ENCODE peak calls at places on chromosomes 1 and 21, in eight cellular contexts. One of them, this sample, is unnamed.

GRCh38 chr21:17671733-17672132 is 59.0 kb upstream of the BTG3 start:
- DNase-seq in IMR-90: no peak
- DNase-seq in cardiac fibroblast: no peak
- DNase-seq in bronchial epithelial cell: no peak
- DNase-seq in kidney epithelial cell: no peak
- DNase-seq in endothelial cell of umbilical vein: no peak
- DNase-seq in fibroblast of pulmonary artery: no peak
- DNase-seq in heart right ventricle: no peak
- DNase-seq in this sample: no peak

GRCh38 chr1:175870217-175870616 is 126.8 kb upstream of the TNR start:
- DNase-seq in heart right ventricle: no peak
- DNase-seq in fibroblast of pulmonary artery: no peak
- DNase-seq in bronchial epithelial cell: no peak
- DNase-seq in IMR-90: no peak
- DNase-seq in cardiac fibroblast: no peak
- DNase-seq in kidney epithelial cell: no peak
- DNase-seq in endothelial cell of umbilical vein: no peak
- DNase-seq in this sample: no peak

GRCh38 chr1:232880354-232880753 is 70.1 kb upstream of the NTPCR start:
- DNase-seq in fibroblast of pulmonary artery: peak; percentile 46
- DNase-seq in IMR-90: peak; percentile 29
- DNase-seq in bronchial epithelial cell: peak; percentile 52
- DNase-seq in kidney epithelial cell: no peak
- DNase-seq in heart right ventricle: no peak
- DNase-seq in endothelial cell of umbilical vein: peak; percentile 26
- DNase-seq in cardiac fibroblast: peak; percentile 56
- DNase-seq in this sample: peak; percentile 74

GRCh38 chr1:178653091-178653490 is 72.0 kb upstream of the RALGPS2 start:
- DNase-seq in fibroblast of pulmonary artery: no peak
- DNase-seq in heart right ventricle: no peak
- DNase-seq in IMR-90: peak; percentile 49
- DNase-seq in cardiac fibroblast: no peak
- DNase-seq in bronchial epithelial cell: peak; percentile 91
- DNase-seq in kidney epithelial cell: no peak
- DNase-seq in endothelial cell of umbilical vein: no peak
- DNase-seq in this sample: no peak

GRCh38 chr1:28508435-28508754 is 2.6 kb downstream of the RCC1 start:
- DNase-seq in endothelial cell of umbilical vein: no peak
- DNase-seq in heart right ventricle: no peak
- DNase-seq in IMR-90: no peak
- DNase-seq in bronchial epithelial cell: peak; percentile 11
- DNase-seq in cardiac fibroblast: no peak
- DNase-seq in fibroblast of pulmonary artery: no peak
- DNase-seq in kidney epithelial cell: no peak
- DNase-seq in this sample: peak; percentile 14

GRCh38 chr1:219699870-219700269 is 87.0 kb upstream of the ZC3H11B start:
- DNase-seq in IMR-90: peak; percentile 74
- DNase-seq in endothelial cell of umbilical vein: no peak
- DNase-seq in heart right ventricle: no peak
- DNase-seq in fibroblast of pulmonary artery: peak; percentile 94
- DNase-seq in bronchial epithelial cell: peak; percentile 73
- DNase-seq in kidney epithelial cell: peak; percentile 44
- DNase-seq in cardiac fibroblast: peak; percentile 91
- DNase-seq in this sample: peak; percentile 93

GRCh38 chr1:106907795-106908194 is 148.7 kb upstream of the PRMT6 start:
- DNase-seq in fibroblast of pulmonary artery: no peak
- DNase-seq in heart right ventricle: no peak
- DNase-seq in bronchial epithelial cell: no peak
- DNase-seq in IMR-90: no peak
- DNase-seq in endothelial cell of umbilical vein: no peak
- DNase-seq in cardiac fibroblast: no peak
- DNase-seq in kidney epithelial cell: no peak
- DNase-seq in this sample: no peak

GRCh38 chr1:64357376-64357775 is 112.6 kb upstream of the CACHD1 start:
- DNase-seq in fibroblast of pulmonary artery: no peak
- DNase-seq in endothelial cell of umbilical vein: no peak
- DNase-seq in bronchial epithelial cell: no peak
- DNase-seq in kidney epithelial cell: no peak
- DNase-seq in cardiac fibroblast: no peak
- DNase-seq in IMR-90: no peak
- DNase-seq in heart right ventricle: no peak
- DNase-seq in this sample: no peak

GRCh38 chr1:31460027-31460426 is 47.0 kb downstream of the SERINC2 start:
- DNase-seq in endothelial cell of umbilical vein: no peak
- DNase-seq in cardiac fibroblast: peak; percentile 45
- DNase-seq in IMR-90: peak; percentile 28
- DNase-seq in kidney epithelial cell: no peak
- DNase-seq in fibroblast of pulmonary artery: peak; percentile 42
- DNase-seq in bronchial epithelial cell: no peak
- DNase-seq in heart right ventricle: no peak
- DNase-seq in this sample: peak; percentile 49

GRCh38 chr1:40076895-40077312 is 20.1 kb downstream of the PPT1 start:
- DNase-seq in heart right ventricle: no peak
- DNase-seq in kidney epithelial cell: no peak
- DNase-seq in IMR-90: peak; percentile 90
- DNase-seq in cardiac fibroblast: peak; percentile 92
- DNase-seq in bronchial epithelial cell: peak; percentile 70
- DNase-seq in fibroblast of pulmonary artery: peak; percentile 92
- DNase-seq in endothelial cell of umbilical vein: no peak
- DNase-seq in this sample: peak; percentile 79

GRCh38 chr1:169610858-169611257 is 19.1 kb downstream of the SELP start:
- DNase-seq in IMR-90: no peak
- DNase-seq in endothelial cell of umbilical vein: no peak
- DNase-seq in kidney epithelial cell: no peak
- DNase-seq in bronchial epithelial cell: no peak
- DNase-seq in cardiac fibroblast: no peak
- DNase-seq in fibroblast of pulmonary artery: no peak
- DNase-seq in heart right ventricle: no peak
- DNase-seq in this sample: no peak

GRCh38 chr1:10511494-10511885 is 36.7 kb downstream of the PEX14 start:
- DNase-seq in kidney epithelial cell: no peak
- DNase-seq in endothelial cell of umbilical vein: no peak
- DNase-seq in fibroblast of pulmonary artery: no peak
- DNase-seq in heart right ventricle: no peak
- DNase-seq in cardiac fibroblast: no peak
- DNase-seq in bronchial epithelial cell: no peak
- DNase-seq in IMR-90: no peak
- DNase-seq in this sample: no peak

GRCh38 chr1:10513199-10513598 is 38.4 kb downstream of the PEX14 start:
- DNase-seq in endothelial cell of umbilical vein: no peak
- DNase-seq in IMR-90: no peak
- DNase-seq in cardiac fibroblast: no peak
- DNase-seq in heart right ventricle: no peak
- DNase-seq in kidney epithelial cell: no peak
- DNase-seq in bronchial epithelial cell: no peak
- DNase-seq in fibroblast of pulmonary artery: no peak
- DNase-seq in this sample: no peak

GRCh38 chr1:10509823-10510509 is 35.2 kb downstream of the PEX14 start:
- DNase-seq in fibroblast of pulmonary artery: no peak
- DNase-seq in cardiac fibroblast: no peak
- DNase-seq in heart right ventricle: no peak
- DNase-seq in endothelial cell of umbilical vein: no peak
- DNase-seq in kidney epithelial cell: no peak
- DNase-seq in IMR-90: no peak
- DNase-seq in bronchial epithelial cell: no peak
- DNase-seq in this sample: no peak

GRCh38 chr1:10508511-10508951 is 33.8 kb downstream of the PEX14 start:
- DNase-seq in heart right ventricle: no peak
- DNase-seq in IMR-90: peak; percentile 57
- DNase-seq in bronchial epithelial cell: no peak
- DNase-seq in fibroblast of pulmonary artery: no peak
- DNase-seq in endothelial cell of umbilical vein: no peak
- DNase-seq in cardiac fibroblast: no peak
- DNase-seq in kidney epithelial cell: peak; percentile 75
- DNase-seq in this sample: peak; percentile 24

DNA sequence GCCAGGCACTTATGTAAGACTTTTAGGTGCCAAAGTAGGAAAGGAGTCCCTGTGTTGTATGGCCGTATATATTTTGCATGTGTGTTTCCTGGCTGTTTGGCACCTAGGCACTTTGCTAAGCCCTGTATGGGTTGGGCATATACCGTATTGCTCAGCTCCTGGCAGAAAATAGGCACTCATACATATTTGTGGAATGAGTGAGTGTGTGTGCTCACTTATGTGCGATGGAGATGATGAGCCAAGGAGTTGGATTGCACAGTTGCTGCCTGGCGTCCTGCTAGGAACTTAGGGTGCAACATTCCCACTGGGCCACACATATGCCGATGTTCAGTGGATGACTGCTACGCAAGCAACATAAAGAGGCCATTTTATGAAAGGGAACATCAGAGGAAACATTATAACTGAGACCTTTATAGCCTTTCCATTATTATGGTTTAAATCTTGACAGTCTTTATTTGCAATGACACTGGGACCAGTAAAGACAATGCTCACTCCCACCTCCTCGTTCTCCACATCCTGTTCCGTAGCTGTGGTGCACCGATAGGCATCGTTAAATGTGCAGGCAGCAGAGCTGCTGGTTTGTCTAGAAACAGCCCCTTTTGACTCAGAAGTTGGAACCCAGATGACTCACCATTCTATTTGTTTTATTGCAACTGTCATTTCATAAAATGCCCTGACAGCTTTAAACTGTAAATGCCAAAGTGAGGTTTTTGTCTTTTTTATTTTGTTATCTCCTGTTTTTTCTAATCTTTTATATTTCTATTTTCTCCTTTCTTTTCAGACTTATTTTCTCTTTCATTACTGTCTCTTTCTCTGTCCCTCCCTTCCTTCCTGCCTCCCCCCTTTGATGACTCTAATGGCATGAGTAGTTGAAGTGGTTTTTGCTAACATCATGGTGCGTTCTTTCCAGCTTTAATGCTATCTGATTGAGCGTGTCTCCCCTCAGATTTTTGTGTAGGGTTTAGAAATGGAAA is 36.1 kb downstream of the PEX14 start:
- DNase-seq in IMR-90: peak; percentile 94
- DNase-seq in bronchial epithelial cell: peak; percentile 96
- DNase-seq in fibroblast of pulmonary artery: peak; percentile 80
- DNase-seq in heart right ventricle: no peak
- DNase-seq in kidney epithelial cell: peak; percentile 70
- DNase-seq in endothelial cell of umbilical vein: peak; percentile 87
- DNase-seq in cardiac fibroblast: peak; percentile 76
- DNase-seq in this sample: peak; percentile 79
- H3K4me3 ChIP-seq in IMR-90: peak overlapping the region; percentile 11
- H3K4me3 ChIP-seq in bronchial epithelial cell: no peak overlapping the region
- H3K4me3 ChIP-seq in fibroblast of pulmonary artery: peak overlapping the region; percentile 13
- H3K4me3 ChIP-seq in heart right ventricle: no peak overlapping the region
- H3K4me3 ChIP-seq in kidney epithelial cell: no peak overlapping the region
- H3K4me3 ChIP-seq in endothelial cell of umbilical vein: no peak overlapping the region
- H3K4me3 ChIP-seq in cardiac fibroblast: peak overlapping the region; percentile 18
- H3K4me3 ChIP-seq in this sample: no peak overlapping the region

DNA sequence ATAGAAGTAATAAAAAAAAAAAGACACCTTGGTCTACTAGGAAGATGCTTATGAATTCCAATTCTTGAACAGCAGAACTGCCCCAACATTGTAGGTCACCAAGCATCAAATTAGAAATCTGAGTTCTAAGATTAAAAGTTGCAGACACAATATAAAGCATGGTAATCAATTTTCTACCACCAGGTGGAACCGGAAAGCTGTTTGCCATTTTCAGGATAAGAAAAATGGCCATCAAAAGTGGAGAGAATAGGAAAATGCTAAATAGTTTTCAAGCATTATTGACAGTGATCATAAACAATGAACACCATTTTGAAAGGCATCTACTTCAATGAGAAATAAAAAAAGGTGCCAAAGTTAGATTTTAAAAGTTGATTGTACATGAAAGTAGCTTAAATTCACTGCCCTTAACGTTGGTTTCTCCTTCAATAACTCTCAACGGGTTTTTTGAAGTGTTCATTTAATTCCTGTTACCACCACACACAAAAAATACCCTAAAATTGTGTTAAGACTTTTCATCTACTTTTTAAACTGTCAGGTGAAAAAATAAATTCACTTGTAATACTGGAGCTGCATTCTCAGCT is 252.9 kb downstream of the KCNT2 start:
- DNase-seq in IMR-90: peak; percentile 25
- DNase-seq in heart right ventricle: no peak
- DNase-seq in fibroblast of pulmonary artery: peak; percentile 69
- DNase-seq in endothelial cell of umbilical vein: peak; percentile 64
- DNase-seq in bronchial epithelial cell: peak; percentile 37
- DNase-seq in cardiac fibroblast: peak; percentile 62
- DNase-seq in kidney epithelial cell: no peak
- DNase-seq in this sample: peak; percentile 73
- TF ChIP-seq CTCF in IMR-90: peak; percentile 61
- TF ChIP-seq CTCF in heart right ventricle: no peak
- TF ChIP-seq CTCF in fibroblast of pulmonary artery: peak; percentile 68
- TF ChIP-seq CTCF in endothelial cell of umbilical vein: peak; percentile 38
- TF ChIP-seq CTCF in bronchial epithelial cell: peak; percentile 38
- TF ChIP-seq CTCF in cardiac fibroblast: peak; percentile 48
- TF ChIP-seq CTCF in kidney epithelial cell: peak; percentile 52
- TF ChIP-seq CTCF in this sample: peak; percentile 69

DNA sequence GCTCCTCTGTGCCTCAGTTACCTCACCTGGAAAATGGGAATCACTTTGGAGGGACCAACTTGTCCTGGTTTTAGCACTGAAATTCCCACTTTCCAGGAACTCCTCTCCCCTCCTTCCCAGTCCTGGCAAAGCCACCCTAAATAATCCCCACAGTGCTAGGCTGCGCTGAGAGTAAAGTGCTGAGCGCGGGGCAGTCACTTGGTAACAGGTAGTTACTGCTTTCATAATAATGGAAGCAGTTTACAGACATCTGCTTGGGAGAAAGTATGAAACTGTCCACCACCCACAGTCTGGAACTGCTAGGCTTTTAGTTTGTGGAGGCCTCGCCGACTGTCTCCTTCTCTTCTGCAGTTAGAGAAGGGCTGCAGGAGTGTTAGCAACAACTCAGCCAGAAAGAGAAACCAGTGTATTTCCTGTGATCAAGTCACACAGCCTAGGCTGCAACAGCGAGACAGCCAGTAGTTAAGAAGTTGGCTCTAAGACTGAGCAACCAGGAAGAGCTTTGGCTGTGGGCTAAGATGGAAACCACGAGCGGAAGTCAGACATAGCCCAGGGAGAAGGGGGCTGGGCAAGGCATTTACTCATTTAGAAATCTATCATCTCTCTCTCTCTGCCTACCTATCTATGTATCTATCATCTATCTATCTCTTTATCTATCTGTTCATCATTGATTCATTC is 30.8 kb upstream of the ABCG1 start:
- DNase-seq in cardiac fibroblast: peak; percentile 55
- DNase-seq in bronchial epithelial cell: no peak
- DNase-seq in fibroblast of pulmonary artery: peak; percentile 43
- DNase-seq in heart right ventricle: peak; percentile 46
- DNase-seq in IMR-90: no peak
- DNase-seq in endothelial cell of umbilical vein: no peak
- DNase-seq in kidney epithelial cell: no peak
- DNase-seq in this sample: peak; percentile 36
- H3K4me3 ChIP-seq in cardiac fibroblast: no peak overlapping the region
- H3K4me3 ChIP-seq in bronchial epithelial cell: no peak overlapping the region
- H3K4me3 ChIP-seq in fibroblast of pulmonary artery: no peak overlapping the region
- H3K4me3 ChIP-seq in heart right ventricle: no peak overlapping the region
- H3K4me3 ChIP-seq in IMR-90: no peak overlapping the region
- H3K4me3 ChIP-seq in endothelial cell of umbilical vein: no peak overlapping the region
- H3K4me3 ChIP-seq in kidney epithelial cell: no peak overlapping the region
- H3K4me3 ChIP-seq in this sample: no peak overlapping the region

DNA sequence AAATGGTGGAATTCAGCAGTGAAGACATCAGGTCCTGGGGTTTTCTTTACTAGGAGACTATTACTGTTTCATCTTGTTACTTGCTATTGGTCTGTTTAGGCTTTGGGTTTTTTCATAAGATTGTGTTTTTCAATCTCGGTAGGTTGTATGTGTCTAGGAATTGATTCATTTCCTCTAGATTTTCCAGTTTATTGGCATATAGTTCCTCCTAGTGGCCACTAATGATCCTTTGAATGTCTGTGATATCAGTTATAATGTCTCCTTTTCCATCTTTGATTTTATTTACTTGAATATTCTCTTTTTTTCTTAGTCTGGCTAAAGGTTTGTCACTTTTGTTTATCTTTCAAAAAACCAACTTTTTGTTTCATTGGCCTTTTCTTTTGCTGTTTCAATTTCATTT is 233.0 kb downstream of the RWDD3 start:
- DNase-seq in cardiac fibroblast: no peak
- DNase-seq in bronchial epithelial cell: peak; percentile 3
- DNase-seq in IMR-90: no peak
- DNase-seq in fibroblast of pulmonary artery: no peak
- DNase-seq in kidney epithelial cell: no peak
- DNase-seq in heart right ventricle: no peak
- DNase-seq in endothelial cell of umbilical vein: no peak
- DNase-seq in this sample: no peak
- TF ChIP-seq CTCF in cardiac fibroblast: no peak
- TF ChIP-seq CTCF in bronchial epithelial cell: no peak
- TF ChIP-seq CTCF in IMR-90: peak; percentile 25
- TF ChIP-seq CTCF in fibroblast of pulmonary artery: no peak
- TF ChIP-seq CTCF in kidney epithelial cell: no peak
- TF ChIP-seq CTCF in heart right ventricle: no peak
- TF ChIP-seq CTCF in endothelial cell of umbilical vein: no peak
- TF ChIP-seq CTCF in this sample: no peak

This sample was measured in choroid plexus epithelial cell.